ENCODE peak calls at places on chromosomes 3 and 15, in seven cellular contexts. R, Q, D, U, K, F and A are unnamed samples.

GRCh38 chr3:78895528-78895927 is 872.3 kb downstream of the ROBO1 start:
- DNase-seq in R (no peak), Q (no peak), D (no peak), U (no peak), K (no peak), F (no peak), A (no peak)

GRCh38 chr3:8538904-8539303 is 37.3 kb downstream of the LMCD1 start:
- DNase-seq in R (no peak), Q (no peak), D (no peak), U (no peak), K (no peak), F (no peak), A (no peak)

GRCh38 chr15:55998478-55998877 is 5.1 kb upstream of the NEDD4 start:
- DNase-seq in R (no peak), Q (no peak), D (no peak), U (no peak), K (no peak), F (no peak), A (no peak)

GRCh38 chr15:74228723-74229081 is 7.4 kb upstream of the CCDC33 start:
- DNase-seq in R (no peak), Q (no peak), D (no peak), U (no peak), K (no peak), F (peak; percentile 62), A (no peak)

GRCh38 chr15:57031082-57031481 is 112.6 kb downstream of the TCF12 start:
- DNase-seq in R (no peak), Q (no peak), D (no peak), U (no peak), K (no peak), F (no peak), A (no peak)

GRCh38 chr3:45635475-45636256 is 41.1 kb downstream of the LIMD1 start:
- DNase-seq in R (no peak), Q (no peak), D (no peak), U (no peak), K (no peak), F (peak; percentile 94), A (no peak)

GRCh38 chr15:91047545-91048199 is 25.3 kb upstream of the VPS33B start:
- DNase-seq in R (no peak), Q (no peak), D (no peak), U (no peak), K (no peak), F (no peak), A (no peak)

GRCh38 chr3:51967384-51968174 is at the start of gene PCBP4:
- DNase-seq in R (peak; percentile 29), Q (peak; percentile 69), D (peak; percentile 87), U (peak; percentile 68), K (peak; percentile 78), F (peak; percentile 70), A (peak; percentile 76)

GRCh38 chr15:61195116-61196002 is 33.7 kb downstream of the RORA start:
- DNase-seq in R (no peak), Q (no peak), D (no peak), U (no peak), K (no peak), F (peak; percentile 72), A (no peak)

GRCh38 chr15:80745888-80746287 is 33.3 kb upstream of the CEMIP start:
- DNase-seq in R (no peak), Q (no peak), D (no peak), U (no peak), K (no peak), F (no peak), A (no peak)

GRCh38 chr15:36666228-36666627 is 86.8 kb downstream of the CDIN1 start:
- DNase-seq in R (no peak), Q (no peak), D (no peak), U (no peak), K (no peak), F (no peak), A (no peak)

GRCh38 chr3:191328383-191328962 is 721 bp upstream of the CCDC50 start:
- DNase-seq in R (no peak), Q (no peak), D (no peak), U (no peak), K (no peak), F (no peak), A (no peak)

GRCh38 chr15:52980446-52980845 is 190.3 kb upstream of the ONECUT1 start:
- DNase-seq in R (no peak), Q (no peak), D (no peak), U (no peak), K (no peak), F (no peak), A (no peak)

GRCh38 chr15:78012643-78013077 is 64.9 kb downstream of the TBC1D2B start:
- DNase-seq in R (no peak), Q (no peak), D (no peak), U (peak; percentile 66), K (no peak), F (no peak), A (no peak)

GRCh38 chr3:96970211-96970610 is 155.8 kb downstream of the EPHA6 start:
- DNase-seq in R (no peak), Q (no peak), D (no peak), U (no peak), K (no peak), F (no peak), A (no peak)

GRCh38 chr3:172107403-172107802 is 68.0 kb downstream of the FNDC3B start:
- DNase-seq in R (peak; percentile 28), Q (no peak), D (no peak), U (no peak), K (no peak), F (no peak), A (no peak)

GRCh38 chr3:152486364-152486763 is 217.6 kb downstream of the MBNL1 start:
- DNase-seq in R (no peak), Q (no peak), D (no peak), U (no peak), K (no peak), F (no peak), A (no peak)

GRCh38 chr3:182182531-182182968 is 470.8 kb downstream of the SOX2 start:
- DNase-seq in R (no peak), Q (no peak), D (no peak), U (no peak), K (no peak), F (no peak), A (no peak)

GRCh38 chr3:46276497-46277099 is 34.3 kb downstream of the CCR3 start:
- DNase-seq in R (peak; percentile 67), Q (peak; percentile 56), D (peak; percentile 78), U (no peak), K (peak; percentile 50), F (peak; percentile 68), A (peak; percentile 76)

GRCh38 chr15:70869346-70869745 is 15.4 kb upstream of the LARP6 start:
- DNase-seq in R (no peak), Q (no peak), D (no peak), U (no peak), K (no peak), F (no peak), A (no peak)

GRCh38 chr3:5057857-5058324 is 64.2 kb upstream of the ARL8B start:
- DNase-seq in R (peak; percentile 52), Q (peak; percentile 68), D (no peak), U (peak; percentile 66), K (peak; percentile 74), F (peak; percentile 62), A (peak; percentile 86)

GRCh38 chr3:32109256-32109655 is 2.8 kb downstream of the GPD1L start:
- DNase-seq in R (no peak), Q (peak; percentile 81), D (peak; percentile 90), U (peak; percentile 84), K (peak; percentile 91), F (peak; percentile 21), A (peak; percentile 92)

GRCh38 chr3:183085634-183086390 is 13.5 kb downstream of the MCCC1 start:
- DNase-seq in R (no peak), Q (no peak), D (no peak), U (no peak), K (no peak), F (peak; percentile 94), A (no peak)

GRCh38 chr3:80696280-80696679 is 928.5 kb upstream of the ROBO1 start:
- DNase-seq in R (no peak), Q (no peak), D (no peak), U (no peak), K (no peak), F (peak; percentile 21), A (no peak)

GRCh38 chr3:117010316-117010715 is 300.7 kb downstream of the TUSC7 start:
- DNase-seq in R (no peak), Q (no peak), D (no peak), U (no peak), K (no peak), F (no peak), A (no peak)

GRCh38 chr15:45669422-45669821 is 34.6 kb downstream of the SQOR start:
- DNase-seq in R (no peak), Q (no peak), D (no peak), U (no peak), K (no peak), F (no peak), A (no peak)
- H3K27ac ChIP-seq in R (no peak overlapping the region), Q (peak overlapping the region; percentile 73), D (no peak overlapping the region), U (peak overlapping the region; percentile 15), K (no peak overlapping the region), F (no peak overlapping the region), A (no peak overlapping the region)

DNA sequence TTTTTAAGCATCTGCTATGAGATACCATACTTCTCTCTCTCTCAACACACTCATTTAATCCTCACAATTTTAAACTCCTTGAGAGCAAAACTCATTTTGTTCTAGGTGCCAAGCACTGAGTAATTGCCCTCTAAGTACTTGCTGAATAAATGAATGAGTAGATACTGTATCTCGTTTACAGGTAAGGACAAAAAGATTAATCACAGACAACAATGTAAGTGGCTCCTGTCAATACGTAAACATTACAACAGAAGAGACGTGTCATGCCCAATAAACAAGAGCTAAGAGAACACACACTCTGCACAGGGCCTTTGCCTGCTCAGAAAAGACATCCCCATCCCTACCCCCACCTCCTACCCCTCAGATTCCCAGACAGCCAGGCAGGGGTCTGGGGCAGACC is 59.8 kb downstream of the CHSY1 start:
- DNase-seq in R (no peak), Q (no peak), D (no peak), U (no peak), K (no peak), F (no peak), A (no peak)
- H3K27ac ChIP-seq in R (no peak overlapping the region), Q (peak overlapping the region; percentile 89), D (peak overlapping the region; percentile 86), U (peak overlapping the region; percentile 74), K (peak overlapping the region; percentile 87), F (no peak overlapping the region), A (no peak overlapping the region)

GRCh38 chr3:148970311-148970710 is 21.0 kb upstream of the GYG1 start:
- DNase-seq in R (no peak), Q (no peak), D (no peak), U (no peak), K (no peak), F (no peak), A (no peak)

GRCh38 chr3:148971819-148972218 is 19.5 kb upstream of the GYG1 start:
- DNase-seq in R (no peak), Q (no peak), D (no peak), U (peak; percentile 82), K (no peak), F (no peak), A (peak; percentile 69)

GRCh38 chr3:148974726-148975125 is 16.6 kb upstream of the GYG1 start:
- DNase-seq in R (no peak), Q (no peak), D (no peak), U (no peak), K (no peak), F (no peak), A (no peak)

GRCh38 chr3:148975277-148975676 is 16.1 kb upstream of the GYG1 start:
- DNase-seq in R (no peak), Q (no peak), D (peak; percentile 60), U (peak; percentile 32), K (peak; percentile 68), F (no peak), A (peak; percentile 58)

GRCh38 chr3:148975696-148976095 is 15.6 kb upstream of the GYG1 start:
- DNase-seq in R (no peak), Q (no peak), D (no peak), U (peak; percentile 26), K (no peak), F (no peak), A (no peak)
- H3K27ac ChIP-seq in R (no peak overlapping the region), Q (peak overlapping the region; percentile 32), D (peak overlapping the region; percentile 73), U (peak overlapping the region; percentile 74), K (peak overlapping the region; percentile 88), F (no peak overlapping the region), A (peak overlapping the region; percentile 89)

GRCh38 chr3:107235193-107235922 is 141.9 kb upstream of the CCDC54 start:
- DNase-seq in R (no peak), Q (no peak), D (no peak), U (no peak), K (no peak), F (peak; percentile 15), A (no peak)
- H3K27ac ChIP-seq in R (no peak overlapping the region), Q (peak overlapping the region; percentile 35), D (peak overlapping the region; percentile 45), U (peak overlapping the region; percentile 70), K (peak overlapping the region; percentile 74), F (no peak overlapping the region), A (no peak overlapping the region)